ENCODE peak calls at places on chromosomes 3 and 15, in ten cellular contexts. One of them, this sample, is unnamed.

GRCh38 chr15:42879390-42879912 is 41.1 kb downstream of the TTBK2 start:
- DNase-seq in germinal center: no peak
- DNase-seq in activated naive CD4-positive, alpha-beta T cell treated with anti-CD3 and anti-CD28 coated beads for 36 hours: no peak
- DNase-seq in IMR-90: no peak
- DNase-seq in fibroblast of mammary gland: no peak
- DNase-seq in A549: no peak
- DNase-seq in brain microvascular endothelial cell: no peak
- DNase-seq in right cardiac atrium: no peak
- DNase-seq in NCI-H1694 treated with DMSO at 0.1 percent for 48 hours: no peak
- DNase-seq in AML-193: no peak
- DNase-seq in this sample: no peak

GRCh38 chr3:179181021-179181472 is 32.9 kb downstream of the PIK3CA start:
- DNase-seq in brain microvascular endothelial cell: no peak
- DNase-seq in activated naive CD4-positive, alpha-beta T cell treated with anti-CD3 and anti-CD28 coated beads for 36 hours: no peak
- DNase-seq in A549: no peak
- DNase-seq in germinal center: no peak
- DNase-seq in fibroblast of mammary gland: peak; percentile 87
- DNase-seq in right cardiac atrium: no peak
- DNase-seq in IMR-90: peak; percentile 63
- DNase-seq in AML-193: no peak
- DNase-seq in NCI-H1694 treated with DMSO at 0.1 percent for 48 hours: no peak
- DNase-seq in this sample: no peak

GRCh38 chr3:134009345-134010000 is 20.3 kb downstream of the SLCO2A1 start:
- DNase-seq in A549: no peak
- DNase-seq in fibroblast of mammary gland: peak; percentile 31
- DNase-seq in brain microvascular endothelial cell: peak; percentile 40
- DNase-seq in activated naive CD4-positive, alpha-beta T cell treated with anti-CD3 and anti-CD28 coated beads for 36 hours: no peak
- DNase-seq in IMR-90: peak; percentile 52
- DNase-seq in right cardiac atrium: no peak
- DNase-seq in AML-193: no peak
- DNase-seq in germinal center: no peak
- DNase-seq in NCI-H1694 treated with DMSO at 0.1 percent for 48 hours: no peak
- DNase-seq in this sample: no peak

GRCh38 chr15:36156855-36157521 is 422.4 kb upstream of the CDIN1 start:
- DNase-seq in brain microvascular endothelial cell: no peak
- DNase-seq in germinal center: no peak
- DNase-seq in IMR-90: peak; percentile 56
- DNase-seq in fibroblast of mammary gland: peak; percentile 75
- DNase-seq in right cardiac atrium: peak; percentile 9
- DNase-seq in NCI-H1694 treated with DMSO at 0.1 percent for 48 hours: no peak
- DNase-seq in AML-193: no peak
- DNase-seq in activated naive CD4-positive, alpha-beta T cell treated with anti-CD3 and anti-CD28 coated beads for 36 hours: no peak
- DNase-seq in A549: no peak
- DNase-seq in this sample: peak; percentile 10

GRCh38 chr3:8658326-8659212 is 14.0 kb upstream of the SSUH2 start:
- DNase-seq in germinal center: peak; percentile 70
- DNase-seq in AML-193: no peak
- DNase-seq in NCI-H1694 treated with DMSO at 0.1 percent for 48 hours: no peak
- DNase-seq in fibroblast of mammary gland: no peak
- DNase-seq in brain microvascular endothelial cell: peak; percentile 87
- DNase-seq in right cardiac atrium: peak; percentile 84
- DNase-seq in activated naive CD4-positive, alpha-beta T cell treated with anti-CD3 and anti-CD28 coated beads for 36 hours: no peak
- DNase-seq in IMR-90: peak; percentile 21
- DNase-seq in A549: peak; percentile 27
- DNase-seq in this sample: peak; percentile 95

GRCh38 chr15:101710806-101711205 is 13.5 kb downstream of the TARS3 start:
- DNase-seq in brain microvascular endothelial cell: peak; percentile 61
- DNase-seq in fibroblast of mammary gland: no peak
- DNase-seq in activated naive CD4-positive, alpha-beta T cell treated with anti-CD3 and anti-CD28 coated beads for 36 hours: no peak
- DNase-seq in germinal center: no peak
- DNase-seq in right cardiac atrium: no peak
- DNase-seq in NCI-H1694 treated with DMSO at 0.1 percent for 48 hours: no peak
- DNase-seq in IMR-90: peak; percentile 52
- DNase-seq in A549: no peak
- DNase-seq in AML-193: no peak
- DNase-seq in this sample: no peak

GRCh38 chr15:60017538-60018199 is 13.6 kb downstream of the FOXB1 start:
- DNase-seq in right cardiac atrium: no peak
- DNase-seq in germinal center: no peak
- DNase-seq in AML-193: peak; percentile 53
- DNase-seq in activated naive CD4-positive, alpha-beta T cell treated with anti-CD3 and anti-CD28 coated beads for 36 hours: no peak
- DNase-seq in A549: no peak
- DNase-seq in IMR-90: no peak
- DNase-seq in NCI-H1694 treated with DMSO at 0.1 percent for 48 hours: no peak
- DNase-seq in fibroblast of mammary gland: peak; percentile 45
- DNase-seq in brain microvascular endothelial cell: peak; percentile 26
- DNase-seq in this sample: no peak

GRCh38 chr3:38487323-38487722 is 8.8 kb upstream of the EXOG start:
- DNase-seq in fibroblast of mammary gland: no peak
- DNase-seq in activated naive CD4-positive, alpha-beta T cell treated with anti-CD3 and anti-CD28 coated beads for 36 hours: no peak
- DNase-seq in right cardiac atrium: no peak
- DNase-seq in A549: no peak
- DNase-seq in germinal center: no peak
- DNase-seq in IMR-90: no peak
- DNase-seq in brain microvascular endothelial cell: no peak
- DNase-seq in NCI-H1694 treated with DMSO at 0.1 percent for 48 hours: no peak
- DNase-seq in AML-193: no peak
- DNase-seq in this sample: no peak

GRCh38 chr3:48503406-48504050 is 446 bp downstream of the SHISA5 start:
- DNase-seq in fibroblast of mammary gland: peak; percentile 55
- DNase-seq in germinal center: no peak
- DNase-seq in IMR-90: peak; percentile 42
- DNase-seq in right cardiac atrium: peak; percentile 78
- DNase-seq in A549: no peak
- DNase-seq in brain microvascular endothelial cell: peak; percentile 29
- DNase-seq in NCI-H1694 treated with DMSO at 0.1 percent for 48 hours: no peak
- DNase-seq in activated naive CD4-positive, alpha-beta T cell treated with anti-CD3 and anti-CD28 coated beads for 36 hours: peak; percentile 33
- DNase-seq in AML-193: no peak
- DNase-seq in this sample: peak; percentile 61

GRCh38 chr3:150080058-150080730 is 109.5 kb upstream of the PFN2 start:
- DNase-seq in IMR-90: no peak
- DNase-seq in brain microvascular endothelial cell: no peak
- DNase-seq in germinal center: no peak
- DNase-seq in right cardiac atrium: no peak
- DNase-seq in AML-193: no peak
- DNase-seq in activated naive CD4-positive, alpha-beta T cell treated with anti-CD3 and anti-CD28 coated beads for 36 hours: no peak
- DNase-seq in NCI-H1694 treated with DMSO at 0.1 percent for 48 hours: no peak
- DNase-seq in A549: no peak
- DNase-seq in fibroblast of mammary gland: no peak
- DNase-seq in this sample: no peak

GRCh38 chr15:72532991-72533601 is 59.0 kb downstream of the ARIH1 start:
- DNase-seq in activated naive CD4-positive, alpha-beta T cell treated with anti-CD3 and anti-CD28 coated beads for 36 hours: peak; percentile 36
- DNase-seq in germinal center: no peak
- DNase-seq in A549: no peak
- DNase-seq in NCI-H1694 treated with DMSO at 0.1 percent for 48 hours: no peak
- DNase-seq in AML-193: no peak
- DNase-seq in fibroblast of mammary gland: no peak
- DNase-seq in right cardiac atrium: no peak
- DNase-seq in IMR-90: no peak
- DNase-seq in brain microvascular endothelial cell: no peak
- DNase-seq in this sample: no peak

GRCh38 chr3:196650740-196651311 is 11.3 kb downstream of the NRROS start:
- DNase-seq in right cardiac atrium: peak; percentile 61
- DNase-seq in brain microvascular endothelial cell: peak; percentile 97
- DNase-seq in germinal center: no peak
- DNase-seq in AML-193: peak; percentile 99
- DNase-seq in NCI-H1694 treated with DMSO at 0.1 percent for 48 hours: no peak
- DNase-seq in A549: peak; percentile 88
- DNase-seq in fibroblast of mammary gland: peak; percentile 98
- DNase-seq in IMR-90: peak; percentile 98
- DNase-seq in activated naive CD4-positive, alpha-beta T cell treated with anti-CD3 and anti-CD28 coated beads for 36 hours: no peak
- DNase-seq in this sample: no peak

GRCh38 chr15:27538325-27538724 is 560.8 kb downstream of the OCA2 start:
- DNase-seq in AML-193: no peak
- DNase-seq in germinal center: no peak
- DNase-seq in fibroblast of mammary gland: no peak
- DNase-seq in activated naive CD4-positive, alpha-beta T cell treated with anti-CD3 and anti-CD28 coated beads for 36 hours: no peak
- DNase-seq in IMR-90: no peak
- DNase-seq in NCI-H1694 treated with DMSO at 0.1 percent for 48 hours: peak; percentile 19
- DNase-seq in A549: no peak
- DNase-seq in brain microvascular endothelial cell: no peak
- DNase-seq in right cardiac atrium: no peak
- DNase-seq in this sample: no peak

GRCh38 chr3:66991478-66991877 is 6.6 kb upstream of the KBTBD8 start:
- DNase-seq in AML-193: peak; percentile 80
- DNase-seq in germinal center: no peak
- DNase-seq in right cardiac atrium: no peak
- DNase-seq in brain microvascular endothelial cell: peak; percentile 83
- DNase-seq in IMR-90: peak; percentile 96
- DNase-seq in fibroblast of mammary gland: peak; percentile 88
- DNase-seq in NCI-H1694 treated with DMSO at 0.1 percent for 48 hours: no peak
- DNase-seq in A549: no peak
- DNase-seq in activated naive CD4-positive, alpha-beta T cell treated with anti-CD3 and anti-CD28 coated beads for 36 hours: no peak
- DNase-seq in this sample: no peak

GRCh38 chr15:68385240-68385561 is 46.8 kb downstream of the ITGA11 start:
- DNase-seq in activated naive CD4-positive, alpha-beta T cell treated with anti-CD3 and anti-CD28 coated beads for 36 hours: no peak
- DNase-seq in right cardiac atrium: no peak
- DNase-seq in IMR-90: no peak
- DNase-seq in A549: no peak
- DNase-seq in NCI-H1694 treated with DMSO at 0.1 percent for 48 hours: no peak
- DNase-seq in brain microvascular endothelial cell: no peak
- DNase-seq in germinal center: no peak
- DNase-seq in AML-193: no peak
- DNase-seq in fibroblast of mammary gland: no peak
- DNase-seq in this sample: no peak

GRCh38 chr15:77162872-77163633 is 92.1 kb upstream of the TSPAN3 start:
- DNase-seq in fibroblast of mammary gland: no peak
- DNase-seq in right cardiac atrium: no peak
- DNase-seq in NCI-H1694 treated with DMSO at 0.1 percent for 48 hours: no peak
- DNase-seq in A549: no peak
- DNase-seq in AML-193: peak; percentile 89
- DNase-seq in IMR-90: no peak
- DNase-seq in activated naive CD4-positive, alpha-beta T cell treated with anti-CD3 and anti-CD28 coated beads for 36 hours: no peak
- DNase-seq in brain microvascular endothelial cell: no peak
- DNase-seq in germinal center: no peak
- DNase-seq in this sample: no peak

GRCh38 chr3:196686436-196686835 is 25.6 kb downstream of the CEP19 start:
- DNase-seq in fibroblast of mammary gland: peak; percentile 46
- DNase-seq in brain microvascular endothelial cell: no peak
- DNase-seq in AML-193: no peak
- DNase-seq in germinal center: no peak
- DNase-seq in A549: no peak
- DNase-seq in NCI-H1694 treated with DMSO at 0.1 percent for 48 hours: no peak
- DNase-seq in IMR-90: no peak
- DNase-seq in right cardiac atrium: no peak
- DNase-seq in activated naive CD4-positive, alpha-beta T cell treated with anti-CD3 and anti-CD28 coated beads for 36 hours: no peak
- DNase-seq in this sample: no peak

GRCh38 chr15:96160800-96161199 is 169.7 kb upstream of the NR2F2 start:
- DNase-seq in activated naive CD4-positive, alpha-beta T cell treated with anti-CD3 and anti-CD28 coated beads for 36 hours: no peak
- DNase-seq in IMR-90: no peak
- DNase-seq in NCI-H1694 treated with DMSO at 0.1 percent for 48 hours: no peak
- DNase-seq in AML-193: no peak
- DNase-seq in brain microvascular endothelial cell: no peak
- DNase-seq in A549: no peak
- DNase-seq in right cardiac atrium: no peak
- DNase-seq in germinal center: no peak
- DNase-seq in fibroblast of mammary gland: no peak
- DNase-seq in this sample: no peak

GRCh38 chr3:170257145-170257544 is 34.9 kb downstream of the PRKCI start:
- DNase-seq in AML-193: no peak
- DNase-seq in right cardiac atrium: no peak
- DNase-seq in A549: no peak
- DNase-seq in IMR-90: no peak
- DNase-seq in activated naive CD4-positive, alpha-beta T cell treated with anti-CD3 and anti-CD28 coated beads for 36 hours: peak; percentile 58
- DNase-seq in germinal center: no peak
- DNase-seq in NCI-H1694 treated with DMSO at 0.1 percent for 48 hours: no peak
- DNase-seq in brain microvascular endothelial cell: no peak
- DNase-seq in fibroblast of mammary gland: no peak
- DNase-seq in this sample: no peak